ENCODE peak calls at places on chromosomes 3 and 15, in four cellular contexts. U is stimulated activated naive B cell treated with anti-CD40 and anti-IgM and Interleukin-4, amounts not matched to agents 10 μg/mL and 1 μg/mL and 100 μg/mL, for 72 hours; P is HEK293T; K is CD8-positive, alpha-beta memory T cell. B is an unnamed sample.

GRCh38 chr3:113292933-113293332 is 81.6 kb downstream of the BOC start:
- DNase-seq in U (no peak), P (no peak), K (no peak), B (no peak)

GRCh38 chr3:144324061-144324460 is 352.4 kb downstream of the DIPK2A start:
- DNase-seq in U (no peak), P (no peak), K (no peak), B (no peak)

GRCh38 chr3:156615592-156616173 is 58.7 kb upstream of the TIPARP start:
- DNase-seq in U (no peak), P (no peak), K (no peak), B (no peak)

GRCh38 chr3:49656541-49657112 is 17.5 kb upstream of the APEH start:
- DNase-seq in U (no peak), P (no peak), K (no peak), B (no peak)

GRCh38 chr3:167733961-167734497 is 663 bp downstream of the PDCD10 start:
- DNase-seq in U (no peak), P (no peak), K (no peak), B (no peak)

GRCh38 chr15:80682201-80682600 is 12.9 kb upstream of the ABHD17C start:
- DNase-seq in U (no peak), P (no peak), K (no peak), B (no peak)

GRCh38 chr15:44535509-44536297 is 1.2 kb upstream of the EIF3J start:
- DNase-seq in U (no peak), P (no peak), K (peak), B (peak)

GRCh38 chr3:131540143-131540542 is 37.4 kb upstream of the MRPL3 start:
- DNase-seq in U (no peak), P (no peak), K (no peak), B (no peak)

GRCh38 chr15:73751481-73751880 is 1.7 kb downstream of the INSYN1 start:
- DNase-seq in U (no peak), P (no peak), K (no peak), B (no peak)

GRCh38 chr3:24137354-24137753 is 192.3 kb downstream of the NR1D2 start:
- DNase-seq in U (no peak), P (no peak), K (no peak), B (no peak)

GRCh38 chr15:82986442-82986780 is 401 bp downstream of the RAMAC start:
- DNase-seq in U (no peak), P (peak), K (no peak), B (no peak)

GRCh38 chr3:140706360-140706759 is 28.5 kb downstream of the TRIM42 start:
- DNase-seq in U (no peak), P (no peak), K (no peak), B (no peak)

GRCh38 chr15:90623854-90624253 is 93.3 kb upstream of the BLM start:
- DNase-seq in U (no peak), P (no peak), K (no peak), B (no peak)

GRCh38 chr15:65032823-65033537 is 3.5 kb upstream of the MTFMT start:
- DNase-seq in U (peak), P (peak), K (peak), B (peak)

GRCh38 chr3:136838641-136839555 is 20.0 kb downstream of the SLC35G2 start:
- DNase-seq in U (no peak), P (no peak), K (no peak), B (no peak)